ENCODE peak calls at places on chromosomes 7 and 10, in six cellular contexts. K is colonic mucosa, L is fibroblast of lung, I is testis, H is neural progenitor cell, G is tibial artery. Z is an unnamed sample. For H3K4me1, the result is how much of the 10 kb centered on the place peaks cover.

GRCh38 chr10:80158598-80159127 is 26.1 kb downstream of the PLAC9 start:
- DNase-seq in L (peak), K (peak), G (peak), I (peak), H (no peak), Z (peak)

GRCh38 chr10:126186746-126187145 is 201.5 kb downstream of the ADAM12 start:
- DNase-seq in L (no peak), K (no peak), H (no peak), G (no peak), I (no peak), Z (no peak)

GRCh38 chr10:131710142-131710861 is 190.5 kb upstream of the PPP2R2D start:
- DNase-seq in H (no peak), G (no peak), K (no peak), I (no peak), L (no peak), Z (no peak)

GRCh38 chr7:117217636-117218035 is 105.2 kb downstream of the WNT2 start:
- DNase-seq in G (no peak), I (no peak), L (peak), H (no peak), K (no peak), Z (no peak)

GRCh38 chr10:3658766-3659165 is 126.2 kb downstream of the KLF6 start:
- DNase-seq in H (peak), L (no peak), K (peak), G (no peak), I (no peak), Z (no peak)

GRCh38 chr7:102080371-102081243 is 206.1 kb upstream of the SH2B2 start:
- DNase-seq in G (no peak), I (no peak), L (no peak), K (peak), H (no peak), Z (no peak)

GRCh38 chr10:99115703-99116102 is 119.9 kb downstream of the HPSE2 start:
- DNase-seq in L (no peak), I (no peak), G (no peak), K (no peak), H (no peak), Z (no peak)

GRCh38 chr10:91162050-91162494 is 58.4 kb upstream of the PCGF5 start:
- DNase-seq in I (peak), H (no peak), G (no peak), L (peak), K (no peak), Z (no peak)

GRCh38 chr7:128383781-128384180 is 22.3 kb upstream of the PRRT4 start:
- DNase-seq in G (no peak), I (no peak), K (no peak), H (no peak), L (no peak), Z (no peak)

GRCh38 chr7:4144801-4145470 is 537.2 kb upstream of the FOXK1 start:
- DNase-seq in H (peak), I (peak), G (peak), K (peak), L (peak), Z (no peak)

GRCh38 chr10:78550716-78551115 is 517.1 kb downstream of the RPS24 start:
- DNase-seq in H (no peak), K (no peak), I (no peak), L (no peak), G (no peak), Z (no peak)

GRCh38 chr10:22714524-22715289 is at the start of gene PIP4K2A:
- DNase-seq in I (peak), K (peak), L (peak), H (peak), G (peak), Z (peak)

GRCh38 chr7:32887395-32887794 is 4.2 kb downstream of the KBTBD2 start:
- DNase-seq in I (no peak), K (no peak), G (no peak), L (no peak), H (no peak), Z (no peak)

GRCh38 chr7:50509459-50509858 is 55.7 kb downstream of the DDC start:
- DNase-seq in L (no peak), G (no peak), I (no peak), H (no peak), K (no peak), Z (no peak)

GRCh38 chr10:98405422-98405821 is 9.6 kb downstream of the PYROXD2 start:
- DNase-seq in H (no peak), K (no peak), I (no peak), G (no peak), L (peak), Z (no peak)

GRCh38 chr7:82376739-82377138 is 66.8 kb downstream of the CACNA2D1 start:
- DNase-seq in G (no peak), L (no peak), K (no peak), H (no peak), I (no peak), Z (no peak)

GRCh38 chr7:74272305-74273038 is 16.7 kb upstream of the CLIP2 start:
- DNase-seq in L (peak), H (no peak), K (peak), G (peak), I (peak), Z (peak)

GRCh38 chr10:16386855-16387254 is 50.0 kb upstream of the PTER start:
- DNase-seq in H (peak), L (no peak), G (no peak), K (no peak), I (no peak), Z (no peak)

GRCh38 chr7:45881759-45882464 is 6.4 kb upstream of the IGFBP1 start:
- DNase-seq in K (no peak), L (peak), H (no peak), I (no peak), G (no peak), Z (peak)

GRCh38 chr10:27568196-27569175 is 64.4 kb downstream of the RAB18 start:
- DNase-seq in H (no peak), I (no peak), L (no peak), G (no peak), K (no peak), Z (no peak)

GRCh38 chr7:103702982-103703381 is 257.0 kb upstream of the SLC26A5 start:
- DNase-seq in K (no peak), G (no peak), L (no peak), I (no peak), H (no peak), Z (no peak)

GRCh38 chr10:88680958-88681357 is 16.7 kb downstream of the LIPF start:
- DNase-seq in I (no peak), L (no peak), G (no peak), H (no peak), K (no peak), Z (peak)

GRCh38 chr10:62818426-62819011 is 2.4 kb upstream of the EGR2 start:
- DNase-seq in L (no peak), H (peak), K (peak), G (no peak), I (no peak), Z (no peak)

GRCh38 chr10:30447125-30447799 is 13.3 kb downstream of the MAP3K8 start:
- DNase-seq in K (no peak), L (peak), H (no peak), G (no peak), I (no peak), Z (peak)

GRCh38 chr10:116038259-116038658 is 234.7 kb downstream of the GFRA1 start:
- DNase-seq in L (peak), K (peak), H (no peak), I (no peak), G (peak), Z (no peak)

GRCh38 chr7:132650498-132650897 is 74.2 kb upstream of the PLXNA4 start:
- DNase-seq in K (no peak), H (no peak), G (no peak), I (no peak), L (peak), Z (peak)

GRCh38 chr10:91201213-91201996 is 19.1 kb upstream of the PCGF5 start:
- DNase-seq in L (no peak), G (no peak), K (no peak), H (no peak), I (no peak), Z (no peak)

GRCh38 chr10:78405781-78406180 is 372.1 kb downstream of the RPS24 start:
- DNase-seq in G (no peak), H (no peak), L (no peak), I (no peak), K (no peak), Z (no peak)

GRCh38 chr7:51226042-51226755 is 90.4 kb downstream of the COBL start:
- DNase-seq in I (no peak), K (no peak), H (no peak), L (no peak), G (no peak), Z (peak)

GRCh38 chr10:103802637-103803353 is 52.6 kb downstream of the SH3PXD2A start:
- DNase-seq in L (no peak), K (peak), I (no peak), H (no peak), G (no peak), Z (peak)
- H3K4me1 ChIP-seq in L (under half), K (under half), I (under half), H (under half), G (under half), Z (under half)

GRCh38 chr7:70189261-70189660 is 591.0 kb downstream of the AUTS2 start:
- DNase-seq in L (no peak), H (no peak), I (no peak), K (no peak), G (no peak), Z (no peak)

GRCh38 chr7:70189776-70190175 is 591.5 kb downstream of the AUTS2 start:
- DNase-seq in G (no peak), H (no peak), I (no peak), K (no peak), L (no peak), Z (no peak)

GRCh38 chr7:70190266-70190665 is 592.0 kb downstream of the AUTS2 start:
- DNase-seq in L (no peak), K (no peak), I (no peak), H (no peak), G (no peak), Z (no peak)

DNA sequence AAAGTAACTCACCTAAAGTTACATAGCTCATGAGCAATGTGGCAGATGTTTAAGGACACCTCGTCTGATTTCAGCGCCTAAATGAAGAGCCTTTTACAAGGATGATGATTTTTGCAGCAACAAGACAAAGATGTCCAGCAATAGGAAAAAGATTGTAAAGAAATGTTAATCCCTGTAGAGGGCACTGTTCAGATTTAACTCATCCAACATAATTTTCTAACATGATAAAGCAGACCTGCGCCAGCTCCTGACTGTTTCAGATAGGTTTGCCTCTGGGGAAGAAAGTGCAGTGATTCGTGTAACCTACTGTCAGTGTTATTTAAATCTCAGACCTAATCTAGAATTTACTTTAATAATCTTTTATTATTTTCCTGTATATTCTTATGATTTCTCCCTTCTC is 595.2 kb downstream of the AUTS2 start:
- DNase-seq in K (no peak), I (peak), G (no peak), L (peak), H (no peak), Z (no peak)
- TF ChIP-seq CTCF in K (peak), I (no peak), G (peak), L (peak), H (peak), Z (peak)

DNA sequence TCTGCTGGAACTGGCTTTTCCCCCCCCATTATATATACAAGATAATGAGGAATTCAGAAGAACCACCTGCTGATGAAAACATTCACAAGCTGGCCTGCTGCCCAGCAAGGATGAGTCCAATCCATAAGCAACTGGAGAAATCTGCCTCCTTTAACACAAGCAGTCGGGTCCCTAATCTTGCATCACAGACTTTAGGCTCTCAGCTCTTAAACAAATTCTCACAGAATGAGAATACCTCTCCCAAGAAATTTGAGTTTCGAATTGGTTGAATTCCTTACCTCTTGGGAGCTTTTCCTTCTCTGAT is 44.5 kb downstream of the MTERF1 start:
- DNase-seq in L (no peak), H (no peak), I (no peak), G (no peak), K (no peak), Z (peak)
- H3K4me1 ChIP-seq in L (under half), H (under half), I (under half), G (under half), K (under half), Z (under half)

GRCh38 chr10:49668684-49669083 is 10.8 kb upstream of the C10orf53 start:
- DNase-seq in H (no peak), K (no peak), L (no peak), G (no peak), I (no peak), Z (no peak)
- TF ChIP-seq CTCF in H (no peak), K (no peak), L (no peak), G (no peak), I (no peak), Z (no peak)